ENCODE peak calls at places on chromosomes 2 and 18, in seven cellular contexts. One of them, this sample, is unnamed.

GRCh38 chr18:21243041-21243431 is 1.0 kb downstream of the GREB1L start:
- DNase-seq in Peyer's patch: no peak
- DNase-seq in neural progenitor cell: peak
- DNase-seq in astrocyte: peak
- DNase-seq in BJ: no peak
- DNase-seq in colonic mucosa: no peak
- DNase-seq in breast epithelium: no peak
- DNase-seq in this sample: no peak

GRCh38 chr2:121480826-121481225 is 49.9 kb upstream of the RNU4ATAC start:
- DNase-seq in colonic mucosa: no peak
- DNase-seq in astrocyte: peak
- DNase-seq in breast epithelium: no peak
- DNase-seq in neural progenitor cell: no peak
- DNase-seq in BJ: no peak
- DNase-seq in Peyer's patch: no peak
- DNase-seq in this sample: no peak

GRCh38 chr2:239951117-239951734 is 73.9 kb downstream of the NDUFA10 start:
- DNase-seq in neural progenitor cell: no peak
- DNase-seq in colonic mucosa: no peak
- DNase-seq in astrocyte: no peak
- DNase-seq in BJ: no peak
- DNase-seq in Peyer's patch: no peak
- DNase-seq in breast epithelium: no peak
- DNase-seq in this sample: no peak

GRCh38 chr18:46400449-46400848 is 256.6 kb downstream of the LOXHD1 start:
- DNase-seq in neural progenitor cell: no peak
- DNase-seq in astrocyte: no peak
- DNase-seq in colonic mucosa: no peak
- DNase-seq in Peyer's patch: no peak
- DNase-seq in BJ: no peak
- DNase-seq in breast epithelium: no peak
- DNase-seq in this sample: no peak

GRCh38 chr18:73669299-73669698 is 478.3 kb downstream of the FBXO15 start:
- DNase-seq in breast epithelium: no peak
- DNase-seq in Peyer's patch: no peak
- DNase-seq in colonic mucosa: no peak
- DNase-seq in neural progenitor cell: peak
- DNase-seq in BJ: no peak
- DNase-seq in astrocyte: peak
- DNase-seq in this sample: no peak

GRCh38 chr18:54880706-54881105 is 52.4 kb downstream of the RAB27B start:
- DNase-seq in breast epithelium: no peak
- DNase-seq in BJ: no peak
- DNase-seq in astrocyte: peak
- DNase-seq in neural progenitor cell: no peak
- DNase-seq in colonic mucosa: no peak
- DNase-seq in Peyer's patch: no peak
- DNase-seq in this sample: no peak

GRCh38 chr2:208584387-208584965 is 177.9 kb downstream of the PTH2R start:
- DNase-seq in neural progenitor cell: peak
- DNase-seq in astrocyte: no peak
- DNase-seq in Peyer's patch: no peak
- DNase-seq in BJ: no peak
- DNase-seq in colonic mucosa: no peak
- DNase-seq in breast epithelium: no peak
- DNase-seq in this sample: no peak

GRCh38 chr2:136206613-136207012 is 88.7 kb upstream of the CXCR4 start:
- DNase-seq in breast epithelium: no peak
- DNase-seq in astrocyte: no peak
- DNase-seq in Peyer's patch: peak
- DNase-seq in colonic mucosa: no peak
- DNase-seq in neural progenitor cell: no peak
- DNase-seq in BJ: no peak
- DNase-seq in this sample: no peak

GRCh38 chr18:22858121-22858520 is 75.0 kb upstream of the RBBP8 start:
- DNase-seq in breast epithelium: no peak
- DNase-seq in astrocyte: no peak
- DNase-seq in colonic mucosa: no peak
- DNase-seq in neural progenitor cell: no peak
- DNase-seq in Peyer's patch: no peak
- DNase-seq in BJ: no peak
- DNase-seq in this sample: no peak

GRCh38 chr2:162317910-162318279 is 589 bp downstream of the IFIH1 start:
- DNase-seq in Peyer's patch: peak
- DNase-seq in neural progenitor cell: no peak
- DNase-seq in astrocyte: no peak
- DNase-seq in breast epithelium: peak
- DNase-seq in colonic mucosa: peak
- DNase-seq in BJ: no peak
- DNase-seq in this sample: no peak

GRCh38 chr18:62522510-62523254 is at the start of gene ZCCHC2:
- DNase-seq in neural progenitor cell: peak
- DNase-seq in breast epithelium: peak
- DNase-seq in BJ: peak
- DNase-seq in astrocyte: peak
- DNase-seq in Peyer's patch: peak
- DNase-seq in colonic mucosa: peak
- DNase-seq in this sample: peak

GRCh38 chr2:88880441-88880953 is 189.0 kb downstream of the RPIA start:
- DNase-seq in BJ: no peak
- DNase-seq in breast epithelium: peak
- DNase-seq in astrocyte: peak
- DNase-seq in neural progenitor cell: peak
- DNase-seq in Peyer's patch: peak
- DNase-seq in colonic mucosa: peak
- DNase-seq in this sample: peak

GRCh38 chr2:172106128-172106961 is 3.6 kb upstream of the DLX2 start:
- DNase-seq in neural progenitor cell: peak
- DNase-seq in BJ: no peak
- DNase-seq in breast epithelium: no peak
- DNase-seq in Peyer's patch: no peak
- DNase-seq in colonic mucosa: no peak
- DNase-seq in astrocyte: no peak
- DNase-seq in this sample: no peak

GRCh38 chr2:180882959-180883358 is 97.4 kb upstream of the UBE2E3 start:
- DNase-seq in colonic mucosa: no peak
- DNase-seq in Peyer's patch: no peak
- DNase-seq in neural progenitor cell: no peak
- DNase-seq in astrocyte: no peak
- DNase-seq in BJ: no peak
- DNase-seq in breast epithelium: no peak
- DNase-seq in this sample: no peak

GRCh38 chr2:136713739-136714138 is 51.6 kb upstream of the THSD7B start:
- DNase-seq in Peyer's patch: no peak
- DNase-seq in BJ: no peak
- DNase-seq in colonic mucosa: no peak
- DNase-seq in astrocyte: no peak
- DNase-seq in neural progenitor cell: no peak
- DNase-seq in breast epithelium: no peak
- DNase-seq in this sample: no peak

GRCh38 chr2:201618744-201619654 is 24.3 kb downstream of the TMEM237 start:
- DNase-seq in BJ: no peak
- DNase-seq in neural progenitor cell: no peak
- DNase-seq in astrocyte: peak
- DNase-seq in colonic mucosa: peak
- DNase-seq in Peyer's patch: no peak
- DNase-seq in breast epithelium: peak
- DNase-seq in this sample: no peak

GRCh38 chr18:3891245-3891644 is 441.3 kb downstream of the TGIF1 start:
- DNase-seq in BJ: no peak
- DNase-seq in neural progenitor cell: no peak
- DNase-seq in astrocyte: no peak
- DNase-seq in colonic mucosa: no peak
- DNase-seq in breast epithelium: no peak
- DNase-seq in Peyer's patch: no peak
- DNase-seq in this sample: no peak

GRCh38 chr2:65020943-65021528 is 31.8 kb downstream of the SLC1A4 start:
- DNase-seq in Peyer's patch: no peak
- DNase-seq in colonic mucosa: no peak
- DNase-seq in neural progenitor cell: no peak
- DNase-seq in BJ: no peak
- DNase-seq in astrocyte: no peak
- DNase-seq in breast epithelium: no peak
- DNase-seq in this sample: no peak

GRCh38 chr18:12053312-12053711 is 40.3 kb upstream of the ANKRD62 start:
- DNase-seq in neural progenitor cell: no peak
- DNase-seq in breast epithelium: no peak
- DNase-seq in colonic mucosa: no peak
- DNase-seq in BJ: no peak
- DNase-seq in astrocyte: no peak
- DNase-seq in Peyer's patch: peak
- DNase-seq in this sample: no peak

GRCh38 chr2:219430633-219431615 is 3.7 kb upstream of the SPEG start:
- DNase-seq in Peyer's patch: no peak
- DNase-seq in neural progenitor cell: peak
- DNase-seq in BJ: no peak
- DNase-seq in breast epithelium: no peak
- DNase-seq in colonic mucosa: no peak
- DNase-seq in astrocyte: peak
- DNase-seq in this sample: no peak

GRCh38 chr2:240419723-240420122 is 15.7 kb upstream of the GPC1 start:
- DNase-seq in breast epithelium: no peak
- DNase-seq in colonic mucosa: no peak
- DNase-seq in Peyer's patch: no peak
- DNase-seq in astrocyte: no peak
- DNase-seq in neural progenitor cell: no peak
- DNase-seq in BJ: no peak
- DNase-seq in this sample: no peak

GRCh38 chr2:109331864-109332848 is 203.2 kb downstream of the SH3RF3 start:
- DNase-seq in neural progenitor cell: no peak
- DNase-seq in BJ: peak
- DNase-seq in astrocyte: peak
- DNase-seq in Peyer's patch: peak
- DNase-seq in breast epithelium: peak
- DNase-seq in colonic mucosa: peak
- DNase-seq in this sample: peak

DNA sequence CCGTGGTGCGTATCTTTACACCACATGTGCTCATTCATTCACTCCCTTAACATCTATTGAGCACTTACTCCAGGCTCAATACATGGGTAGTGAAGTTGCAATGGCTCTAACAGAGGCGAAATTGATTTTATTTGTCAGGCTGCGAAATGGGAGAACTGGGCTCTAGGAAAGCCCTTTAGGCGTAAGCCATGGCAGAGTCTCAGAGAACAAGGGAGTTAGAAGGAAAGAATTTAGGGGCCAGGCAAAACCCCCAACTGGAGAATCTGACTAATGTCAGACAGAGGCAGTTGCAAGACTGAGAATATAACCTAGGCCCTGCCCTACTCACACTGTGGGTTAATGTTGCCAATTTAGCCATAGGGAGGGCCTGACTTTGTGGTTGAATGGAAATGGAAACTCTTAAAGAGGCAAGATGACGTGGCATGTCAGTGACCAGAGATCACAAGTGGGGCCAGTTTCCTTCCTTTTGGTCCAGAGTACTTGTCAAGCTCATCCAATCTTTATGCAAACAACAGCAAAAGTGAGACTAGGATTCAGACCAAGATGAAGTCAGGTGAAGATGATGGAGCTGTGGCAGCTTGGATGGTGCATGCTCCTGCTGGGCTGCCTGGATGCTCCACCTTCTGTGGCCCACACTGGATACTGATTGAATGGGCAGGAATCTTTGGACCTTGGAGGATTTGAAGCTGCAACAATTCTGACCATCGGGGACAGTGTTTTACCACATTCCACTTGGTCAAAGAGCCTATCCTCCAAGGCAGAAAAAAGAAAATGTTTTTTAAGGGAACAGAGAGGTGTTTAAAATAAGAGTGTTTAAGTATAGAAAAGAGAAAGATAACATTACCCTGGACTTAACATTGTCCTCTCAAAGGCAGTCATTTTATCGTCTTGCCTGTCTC is 92.2 kb downstream of the CAPN13 start:
- DNase-seq in colonic mucosa: no peak
- DNase-seq in breast epithelium: no peak
- DNase-seq in neural progenitor cell: peak
- DNase-seq in BJ: no peak
- DNase-seq in Peyer's patch: no peak
- DNase-seq in astrocyte: no peak
- DNase-seq in this sample: no peak
- TF ChIP-seq CTCF in colonic mucosa: no peak
- TF ChIP-seq CTCF in breast epithelium: no peak
- TF ChIP-seq CTCF in neural progenitor cell: peak
- TF ChIP-seq CTCF in BJ: no peak
- TF ChIP-seq CTCF in Peyer's patch: no peak
- TF ChIP-seq CTCF in astrocyte: no peak
- TF ChIP-seq CTCF in this sample: no peak

GRCh38 chr18:75958683-75959082 is 531.2 kb upstream of the SMIM21 start:
- DNase-seq in breast epithelium: no peak
- DNase-seq in neural progenitor cell: no peak
- DNase-seq in colonic mucosa: no peak
- DNase-seq in astrocyte: no peak
- DNase-seq in BJ: no peak
- DNase-seq in Peyer's patch: no peak
- DNase-seq in this sample: no peak
- TF ChIP-seq CTCF in breast epithelium: no peak
- TF ChIP-seq CTCF in neural progenitor cell: peak
- TF ChIP-seq CTCF in colonic mucosa: no peak
- TF ChIP-seq CTCF in astrocyte: no peak
- TF ChIP-seq CTCF in BJ: no peak
- TF ChIP-seq CTCF in Peyer's patch: no peak
- TF ChIP-seq CTCF in this sample: no peak

GRCh38 chr2:897091-897490 is 53.6 kb upstream of the SNTG2 start:
- DNase-seq in breast epithelium: no peak
- DNase-seq in astrocyte: no peak
- DNase-seq in Peyer's patch: no peak
- DNase-seq in colonic mucosa: no peak
- DNase-seq in neural progenitor cell: no peak
- DNase-seq in BJ: no peak
- DNase-seq in this sample: no peak

GRCh38 chr2:893311-893710 is 57.3 kb upstream of the SNTG2 start:
- DNase-seq in Peyer's patch: no peak
- DNase-seq in astrocyte: no peak
- DNase-seq in neural progenitor cell: peak
- DNase-seq in colonic mucosa: peak
- DNase-seq in breast epithelium: no peak
- DNase-seq in BJ: no peak
- DNase-seq in this sample: no peak

GRCh38 chr2:903223-903900 is 47.3 kb upstream of the SNTG2 start:
- DNase-seq in neural progenitor cell: no peak
- DNase-seq in Peyer's patch: no peak
- DNase-seq in colonic mucosa: no peak
- DNase-seq in breast epithelium: no peak
- DNase-seq in astrocyte: no peak
- DNase-seq in BJ: no peak
- DNase-seq in this sample: no peak

GRCh38 chr2:902584-902983 is 48.1 kb upstream of the SNTG2 start:
- DNase-seq in astrocyte: no peak
- DNase-seq in Peyer's patch: no peak
- DNase-seq in neural progenitor cell: no peak
- DNase-seq in breast epithelium: no peak
- DNase-seq in colonic mucosa: no peak
- DNase-seq in BJ: no peak
- DNase-seq in this sample: no peak

GRCh38 chr2:898319-898718 is 52.3 kb upstream of the SNTG2 start:
- DNase-seq in BJ: no peak
- DNase-seq in Peyer's patch: no peak
- DNase-seq in astrocyte: no peak
- DNase-seq in colonic mucosa: no peak
- DNase-seq in neural progenitor cell: peak
- DNase-seq in breast epithelium: no peak
- DNase-seq in this sample: no peak
- TF ChIP-seq CTCF in BJ: peak
- TF ChIP-seq CTCF in Peyer's patch: no peak
- TF ChIP-seq CTCF in astrocyte: no peak
- TF ChIP-seq CTCF in colonic mucosa: no peak
- TF ChIP-seq CTCF in neural progenitor cell: peak
- TF ChIP-seq CTCF in breast epithelium: no peak
- TF ChIP-seq CTCF in this sample: peak

GRCh38 chr2:176468471-176468870 is 199.2 kb downstream of the MTX2 start:
- DNase-seq in colonic mucosa: no peak
- DNase-seq in breast epithelium: no peak
- DNase-seq in neural progenitor cell: no peak
- DNase-seq in astrocyte: no peak
- DNase-seq in BJ: no peak
- DNase-seq in Peyer's patch: no peak
- DNase-seq in this sample: no peak
- TF ChIP-seq CTCF in colonic mucosa: no peak
- TF ChIP-seq CTCF in breast epithelium: no peak
- TF ChIP-seq CTCF in neural progenitor cell: no peak
- TF ChIP-seq CTCF in astrocyte: no peak
- TF ChIP-seq CTCF in BJ: no peak
- TF ChIP-seq CTCF in Peyer's patch: no peak
- TF ChIP-seq CTCF in this sample: no peak